ENCODE peak calls at places on chromosomes 4 and X, in five cellular contexts. H is fibroblast of mammary gland, Z is endodermal cell, M is IMR-90, Q is MM.1S. D is an unnamed sample.

GRCh38 chr4:140047017-140047640 is 106.9 kb downstream of the MAML3 start:
- DNase-seq in H (peak; percentile 31), Z (peak; percentile 72), M (no peak), Q (no peak), D (peak; percentile 66)

GRCh38 chrX:17700976-17701375 is 36.3 kb upstream of the SCML1 start:
- DNase-seq in H (no peak), Z (no peak), M (no peak), Q (no peak), D (no peak)

GRCh38 chrX:87063622-87064021 is 454.0 kb upstream of the KLHL4 start:
- DNase-seq in H (no peak), Z (no peak), M (no peak), Q (no peak), D (no peak)

GRCh38 chr4:114770624-114771023 is 172.0 kb downstream of the UGT8 start:
- DNase-seq in H (no peak), Z (no peak), M (no peak), Q (no peak), D (no peak)

GRCh38 chrX:83997781-83998180 is 136.8 kb downstream of the CYLC1 start:
- DNase-seq in H (no peak), Z (no peak), M (no peak), Q (no peak), D (no peak)

GRCh38 chr4:498328-498919 is 532 bp downstream of the ZNF721 start:
- DNase-seq in H (no peak), Z (no peak), M (no peak), Q (no peak), D (peak; percentile 19)

GRCh38 chrX:40855411-40855810 is 120.1 kb upstream of the MED14 start:
- DNase-seq in H (no peak), Z (no peak), M (no peak), Q (no peak), D (no peak)

GRCh38 chrX:65706041-65706828 is 38.8 kb downstream of the MSN start:
- DNase-seq in H (peak; percentile 81), Z (peak; percentile 61), M (peak; percentile 85), Q (no peak), D (peak; percentile 85)

GRCh38 chr4:26150948-26151347 is 169.9 kb upstream of the RBPJ start:
- DNase-seq in H (peak; percentile 79), Z (no peak), M (peak; percentile 79), Q (no peak), D (peak; percentile 64)

GRCh38 chrX:2690856-2691542 is at the start of gene CD99:
- DNase-seq in H (peak; percentile 75), Z (peak; percentile 94), M (peak; percentile 78), Q (peak; percentile 46), D (peak; percentile 85)

GRCh38 chr4:42302348-42302747 is 94.9 kb upstream of the SHISA3 start:
- DNase-seq in H (peak; percentile 18), Z (peak; percentile 91), M (peak; percentile 9), Q (peak; percentile 26), D (peak; percentile 31)

GRCh38 chr4:109497511-109497910 is 62.5 kb upstream of the MCUB start:
- DNase-seq in H (no peak), Z (no peak), M (no peak), Q (no peak), D (no peak)

GRCh38 chrX:134406230-134406794 is 53.7 kb upstream of the HPRT1 start:
- DNase-seq in H (no peak), Z (no peak), M (no peak), Q (no peak), D (no peak)

GRCh38 chr4:139655116-139655515 is 10.5 kb upstream of the MGST2 start:
- DNase-seq in H (peak; percentile 62), Z (no peak), M (peak; percentile 48), Q (no peak), D (peak; percentile 83)

GRCh38 chrX:148133099-148133725 is 152.1 kb downstream of the FMR1NB start:
- DNase-seq in H (no peak), Z (no peak), M (no peak), Q (peak; percentile 29), D (peak; percentile 2)

GRCh38 chr4:105279314-105279713 is 132.6 kb downstream of the TET2 start:
- DNase-seq in H (no peak), Z (no peak), M (no peak), Q (no peak), D (no peak)

GRCh38 chr4:170008376-170008775 is 17.8 kb downstream of the MFAP3L start:
- DNase-seq in H (no peak), Z (no peak), M (no peak), Q (peak; percentile 66), D (peak; percentile 29)

GRCh38 chr4:38094419-38094818 is 134.2 kb downstream of the PTTG2 start:
- DNase-seq in H (no peak), Z (peak; percentile 67), M (no peak), Q (no peak), D (no peak)

GRCh38 chrX:96696462-96696861 is 11.8 kb downstream of the DIAPH2 start:
- DNase-seq in H (no peak), Z (no peak), M (no peak), Q (no peak), D (peak; percentile 15)

GRCh38 chr4:150104401-150105027 is 26.3 kb downstream of the DCLK2 start:
- DNase-seq in H (peak; percentile 38), Z (no peak), M (no peak), Q (no peak), D (peak; percentile 25)
- TF ChIP-seq CTCF in H (no peak), Z (no peak), M (no peak), Q (no peak), D (no peak)

DNA sequence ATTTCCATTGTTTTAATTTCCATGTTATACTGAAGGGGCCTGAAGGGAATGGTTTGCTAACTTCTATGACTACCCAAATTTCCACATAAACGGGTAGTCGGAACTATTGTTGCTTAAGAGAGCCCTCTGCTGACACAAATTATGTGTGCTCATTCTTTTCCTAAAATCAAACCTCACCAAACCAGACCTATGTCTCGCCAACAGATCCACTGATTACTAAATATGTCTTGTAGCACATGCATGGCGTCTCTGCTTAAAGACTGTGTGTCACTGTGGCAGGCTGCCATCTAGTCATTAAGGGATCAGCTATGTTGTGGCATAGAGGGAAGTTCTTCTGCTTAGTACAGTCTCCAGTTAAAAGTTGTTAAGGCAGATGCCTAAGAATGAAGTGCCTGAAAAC is 25.1 kb downstream of the PIR start:
- DNase-seq in H (peak; percentile 81), Z (peak; percentile 46), M (peak; percentile 67), Q (no peak), D (peak; percentile 73)
- TF ChIP-seq CTCF in H (peak; percentile 55), Z (peak; percentile 70), M (peak; percentile 64), Q (peak; percentile 10), D (peak; percentile 32)

GRCh38 chr4:101152521-101152920 is 194.8 kb downstream of the PPP3CA start:
- DNase-seq in H (no peak), Z (no peak), M (no peak), Q (no peak), D (no peak)
- TF ChIP-seq CTCF in H (no peak), Z (no peak), M (no peak), Q (no peak), D (no peak)

DNA sequence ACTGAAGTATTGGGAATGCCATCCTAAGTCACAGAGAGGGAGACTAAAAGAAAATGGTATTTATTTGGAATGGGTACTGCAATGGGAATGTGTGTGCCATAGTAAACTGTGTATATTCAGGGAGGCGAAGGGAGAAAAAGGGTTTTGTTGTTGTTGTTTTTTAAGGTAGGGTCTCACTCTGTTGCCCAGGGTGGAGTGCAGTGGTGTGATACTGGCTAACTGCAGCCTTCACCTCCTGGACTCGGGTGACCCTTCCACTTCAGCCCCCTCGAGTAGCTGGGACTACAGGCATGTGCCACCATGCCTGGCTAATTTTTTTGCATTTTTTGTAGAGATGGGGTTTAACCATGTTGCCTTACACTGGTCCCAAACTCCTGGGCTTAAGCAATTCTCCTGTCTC is 4.3 kb upstream of the SLC10A3 start:
- DNase-seq in H (no peak), Z (no peak), M (no peak), Q (no peak), D (no peak)
- TF ChIP-seq CTCF in H (no peak), Z (no peak), M (no peak), Q (no peak), D (no peak)

GRCh38 chrX:107646736-107647135 is 18.4 kb downstream of the PRPS1 start:
- DNase-seq in H (no peak), Z (no peak), M (no peak), Q (no peak), D (no peak)
- TF ChIP-seq CTCF in H (no peak), Z (no peak), M (no peak), Q (no peak), D (no peak)

GRCh38 chrX:32281853-32282252 is 929.5 kb downstream of the DMD start:
- DNase-seq in H (no peak), Z (no peak), M (no peak), Q (no peak), D (no peak)
- TF ChIP-seq CTCF in H (no peak), Z (no peak), M (no peak), Q (no peak), D (no peak)

GRCh38 chrX:132636080-132636479 is 147.2 kb upstream of the MBNL3 start:
- DNase-seq in H (peak; percentile 12), Z (no peak), M (no peak), Q (peak; percentile 32), D (no peak)
- TF ChIP-seq CTCF in H (no peak), Z (peak; percentile 22), M (peak; percentile 12), Q (peak; percentile 19), D (no peak)

DNA sequence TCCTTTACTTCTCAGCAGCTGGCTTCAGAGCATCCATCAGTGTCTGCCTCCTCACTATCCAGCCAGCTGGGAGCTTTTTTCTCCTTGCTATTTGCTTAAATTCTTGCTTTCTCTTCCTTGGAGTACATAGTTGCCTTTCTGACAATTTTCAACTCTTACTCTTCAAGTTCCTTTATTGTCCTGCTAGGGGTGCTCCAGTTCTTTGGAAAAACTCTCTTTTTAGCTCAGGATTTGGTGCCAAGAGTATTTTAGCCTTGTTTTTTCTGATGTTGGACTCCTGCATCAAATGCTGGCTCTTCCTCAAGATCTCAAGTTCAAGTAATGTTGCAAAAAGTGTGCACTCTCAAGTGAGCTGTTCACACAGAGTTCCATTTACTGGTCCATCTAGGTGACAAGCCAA is 126.4 kb downstream of the KDR start:
- DNase-seq in H (peak; percentile 59), Z (no peak), M (peak; percentile 4), Q (no peak), D (peak; percentile 77)
- TF ChIP-seq CTCF in H (peak; percentile 43), Z (peak; percentile 73), M (peak; percentile 20), Q (no peak), D (peak; percentile 64)

GRCh38 chr4:183099537-183100297 is 660 bp downstream of the WWC2 start:
- DNase-seq in H (no peak), Z (peak; percentile 92), M (no peak), Q (peak; percentile 16), D (no peak)
- TF ChIP-seq CTCF in H (no peak), Z (peak; percentile 65), M (peak; percentile 2), Q (no peak), D (peak; percentile 15)

GRCh38 chrX:151006410-151007109 is 23.4 kb downstream of the HMGB3 start:
- DNase-seq in H (no peak), Z (no peak), M (no peak), Q (no peak), D (no peak)

GRCh38 chrX:151009582-151009981 is 26.4 kb downstream of the HMGB3 start:
- DNase-seq in H (no peak), Z (no peak), M (no peak), Q (no peak), D (no peak)

GRCh38 chrX:151000901-151001301 is 17.8 kb downstream of the HMGB3 start:
- DNase-seq in H (no peak), Z (no peak), M (no peak), Q (no peak), D (no peak)

DNA sequence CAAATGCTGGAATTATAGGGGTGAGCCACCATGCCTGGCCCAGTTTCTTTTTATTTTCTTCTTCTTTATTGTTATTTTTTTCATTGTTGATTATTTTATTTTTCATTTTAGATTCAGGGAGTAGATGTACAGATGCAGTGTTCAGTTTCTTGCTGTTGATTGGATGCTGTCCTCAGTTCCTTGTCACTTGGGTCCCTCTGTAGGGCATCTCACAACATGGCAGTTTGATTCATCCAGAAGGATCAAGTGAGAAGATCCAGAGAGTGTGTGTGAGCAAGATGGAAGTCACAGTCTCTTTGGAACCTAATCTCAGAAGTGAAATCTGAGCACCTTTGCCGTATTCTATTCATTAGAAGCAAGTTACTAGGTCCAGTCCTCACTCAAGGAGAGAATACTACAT is 20.9 kb downstream of the HMGB3 start:
- DNase-seq in H (peak; percentile 10), Z (no peak), M (peak; percentile 2), Q (no peak), D (peak; percentile 14)
- TF ChIP-seq CTCF in H (no peak), Z (peak; percentile 67), M (peak; percentile 15), Q (no peak), D (no peak)